ENCODE peak calls at places on chromosomes 12 and 14, in seven cellular contexts. One of them, this sample, is unnamed.

GRCh38 chr14:70619708-70620107 is 19.3 kb upstream of the MED6 start:
- DNase-seq in trophoblast cell: no peak
- DNase-seq in mesendoderm: no peak
- DNase-seq in mesenchymal stem cell: no peak
- DNase-seq in IMR-90: no peak
- DNase-seq in H1: no peak
- DNase-seq in neuronal stem cell: no peak
- DNase-seq in this sample: no peak

GRCh38 chr12:127729381-127729780 is 537.6 kb upstream of the TMEM132C start:
- DNase-seq in H1: no peak
- DNase-seq in mesendoderm: no peak
- DNase-seq in trophoblast cell: no peak
- DNase-seq in neuronal stem cell: no peak
- DNase-seq in mesenchymal stem cell: no peak
- DNase-seq in IMR-90: no peak
- DNase-seq in this sample: no peak

GRCh38 chr14:104288272-104288671 is 149.9 kb downstream of the KIF26A start:
- DNase-seq in H1: no peak
- DNase-seq in mesendoderm: no peak
- DNase-seq in IMR-90: no peak
- DNase-seq in mesenchymal stem cell: no peak
- DNase-seq in trophoblast cell: no peak
- DNase-seq in neuronal stem cell: no peak
- DNase-seq in this sample: no peak

GRCh38 chr12:34218193-34219045 is 196.1 kb downstream of the ALG10 start:
- DNase-seq in H1: no peak
- DNase-seq in trophoblast cell: peak; percentile 72
- DNase-seq in IMR-90: peak; percentile 34
- DNase-seq in mesendoderm: peak; percentile 49
- DNase-seq in neuronal stem cell: no peak
- DNase-seq in mesenchymal stem cell: peak; percentile 1
- DNase-seq in this sample: peak; percentile 51

GRCh38 chr12:82996168-82996812 is 309.6 kb downstream of the TMTC2 start:
- DNase-seq in mesendoderm: no peak
- DNase-seq in mesenchymal stem cell: no peak
- DNase-seq in trophoblast cell: no peak
- DNase-seq in IMR-90: no peak
- DNase-seq in neuronal stem cell: no peak
- DNase-seq in H1: no peak
- DNase-seq in this sample: no peak

GRCh38 chr12:80230068-80230467 is 130.7 kb downstream of the OTOGL start:
- DNase-seq in IMR-90: no peak
- DNase-seq in mesenchymal stem cell: no peak
- DNase-seq in trophoblast cell: no peak
- DNase-seq in neuronal stem cell: peak; percentile 67
- DNase-seq in mesendoderm: peak; percentile 73
- DNase-seq in H1: peak; percentile 9
- DNase-seq in this sample: peak; percentile 58

GRCh38 chr14:35390577-35391387 is 13.8 kb downstream of the NFKBIA start:
- DNase-seq in mesendoderm: peak; percentile 62
- DNase-seq in neuronal stem cell: no peak
- DNase-seq in trophoblast cell: peak; percentile 28
- DNase-seq in IMR-90: no peak
- DNase-seq in mesenchymal stem cell: peak; percentile 84
- DNase-seq in H1: no peak
- DNase-seq in this sample: no peak

GRCh38 chr14:24817638-24818053 is 183.7 kb upstream of the GZMB start:
- DNase-seq in neuronal stem cell: no peak
- DNase-seq in mesenchymal stem cell: no peak
- DNase-seq in trophoblast cell: no peak
- DNase-seq in mesendoderm: peak; percentile 45
- DNase-seq in IMR-90: peak; percentile 52
- DNase-seq in H1: no peak
- DNase-seq in this sample: no peak

GRCh38 chr14:63840981-63841380 is 11.8 kb upstream of the SYNE2 start:
- DNase-seq in neuronal stem cell: no peak
- DNase-seq in mesenchymal stem cell: no peak
- DNase-seq in H1: no peak
- DNase-seq in trophoblast cell: no peak
- DNase-seq in mesendoderm: peak; percentile 18
- DNase-seq in IMR-90: no peak
- DNase-seq in this sample: peak; percentile 40

GRCh38 chr14:76293923-76294322 is 82.0 kb upstream of the ESRRB start:
- DNase-seq in IMR-90: no peak
- DNase-seq in mesenchymal stem cell: no peak
- DNase-seq in mesendoderm: no peak
- DNase-seq in neuronal stem cell: no peak
- DNase-seq in H1: no peak
- DNase-seq in trophoblast cell: no peak
- DNase-seq in this sample: no peak

GRCh38 chr14:60757617-60758016 is 23.1 kb downstream of the MNAT1 start:
- DNase-seq in H1: no peak
- DNase-seq in trophoblast cell: no peak
- DNase-seq in neuronal stem cell: no peak
- DNase-seq in mesenchymal stem cell: peak; percentile 43
- DNase-seq in IMR-90: peak; percentile 74
- DNase-seq in mesendoderm: no peak
- DNase-seq in this sample: no peak

GRCh38 chr12:70260610-70261009 is 17.4 kb downstream of the CNOT2 start:
- DNase-seq in H1: no peak
- DNase-seq in trophoblast cell: no peak
- DNase-seq in mesenchymal stem cell: no peak
- DNase-seq in mesendoderm: no peak
- DNase-seq in neuronal stem cell: no peak
- DNase-seq in IMR-90: no peak
- DNase-seq in this sample: no peak

GRCh38 chr14:81137316-81137715 is 83.4 kb downstream of the GTF2A1 start:
- DNase-seq in IMR-90: peak; percentile 48
- DNase-seq in trophoblast cell: peak; percentile 41
- DNase-seq in mesenchymal stem cell: peak; percentile 38
- DNase-seq in neuronal stem cell: no peak
- DNase-seq in H1: no peak
- DNase-seq in mesendoderm: peak; percentile 31
- DNase-seq in this sample: no peak

GRCh38 chr14:70882771-70883492 is 24.3 kb upstream of the PCNX1 start:
- DNase-seq in mesendoderm: no peak
- DNase-seq in neuronal stem cell: no peak
- DNase-seq in H1: no peak
- DNase-seq in mesenchymal stem cell: peak; percentile 88
- DNase-seq in trophoblast cell: no peak
- DNase-seq in IMR-90: peak; percentile 66
- DNase-seq in this sample: no peak

GRCh38 chr12:120640840-120641833 is 711 bp downstream of the CABP1 start:
- DNase-seq in mesendoderm: peak; percentile 85
- DNase-seq in mesenchymal stem cell: peak; percentile 58
- DNase-seq in H1: peak; percentile 53
- DNase-seq in trophoblast cell: peak; percentile 25
- DNase-seq in neuronal stem cell: peak; percentile 71
- DNase-seq in IMR-90: peak; percentile 46
- DNase-seq in this sample: peak; percentile 92

GRCh38 chr12:11855993-11856374 is 206.5 kb downstream of the ETV6 start:
- DNase-seq in IMR-90: no peak
- DNase-seq in H1: no peak
- DNase-seq in trophoblast cell: no peak
- DNase-seq in mesendoderm: peak; percentile 55
- DNase-seq in neuronal stem cell: no peak
- DNase-seq in mesenchymal stem cell: no peak
- DNase-seq in this sample: no peak

GRCh38 chr12:2054091-2055018 is 1.6 kb downstream of the CACNA1C start:
- DNase-seq in H1: no peak
- DNase-seq in mesendoderm: no peak
- DNase-seq in IMR-90: no peak
- DNase-seq in trophoblast cell: no peak
- DNase-seq in neuronal stem cell: no peak
- DNase-seq in mesenchymal stem cell: peak; percentile 18
- DNase-seq in this sample: no peak

GRCh38 chr12:7161811-7162210 is 27.7 kb upstream of the PEX5 start:
- DNase-seq in mesenchymal stem cell: no peak
- DNase-seq in trophoblast cell: peak; percentile 19
- DNase-seq in neuronal stem cell: no peak
- DNase-seq in IMR-90: peak; percentile 42
- DNase-seq in mesendoderm: no peak
- DNase-seq in H1: no peak
- DNase-seq in this sample: no peak

GRCh38 chr12:31588976-31589375 is 2.0 kb downstream of the DENND5B start:
- DNase-seq in neuronal stem cell: no peak
- DNase-seq in mesendoderm: no peak
- DNase-seq in trophoblast cell: no peak
- DNase-seq in mesenchymal stem cell: peak; percentile 39
- DNase-seq in IMR-90: no peak
- DNase-seq in H1: no peak
- DNase-seq in this sample: no peak

GRCh38 chr14:93937519-93937918 is 10.4 kb downstream of the FAM181A start:
- DNase-seq in mesendoderm: no peak
- DNase-seq in neuronal stem cell: no peak
- DNase-seq in IMR-90: no peak
- DNase-seq in H1: no peak
- DNase-seq in mesenchymal stem cell: no peak
- DNase-seq in trophoblast cell: no peak
- DNase-seq in this sample: no peak

GRCh38 chr12:127652281-127652680 is 614.7 kb upstream of the TMEM132C start:
- DNase-seq in mesendoderm: no peak
- DNase-seq in trophoblast cell: no peak
- DNase-seq in neuronal stem cell: no peak
- DNase-seq in IMR-90: no peak
- DNase-seq in mesenchymal stem cell: no peak
- DNase-seq in H1: no peak
- DNase-seq in this sample: no peak

GRCh38 chr14:75259510-75259855 is 19.1 kb upstream of the FOS start:
- DNase-seq in IMR-90: peak; percentile 77
- DNase-seq in trophoblast cell: no peak
- DNase-seq in H1: no peak
- DNase-seq in mesendoderm: peak; percentile 90
- DNase-seq in mesenchymal stem cell: no peak
- DNase-seq in neuronal stem cell: no peak
- DNase-seq in this sample: no peak

GRCh38 chr14:103288076-103288766 is 45.8 kb upstream of the EIF5 start:
- DNase-seq in IMR-90: no peak
- DNase-seq in neuronal stem cell: no peak
- DNase-seq in mesenchymal stem cell: no peak
- DNase-seq in trophoblast cell: no peak
- DNase-seq in H1: no peak
- DNase-seq in mesendoderm: no peak
- DNase-seq in this sample: no peak

GRCh38 chr14:103284574-103285467 is 49.2 kb upstream of the EIF5 start:
- DNase-seq in neuronal stem cell: no peak
- DNase-seq in mesendoderm: peak; percentile 76
- DNase-seq in IMR-90: peak; percentile 31
- DNase-seq in trophoblast cell: no peak
- DNase-seq in mesenchymal stem cell: peak; percentile 48
- DNase-seq in H1: no peak
- DNase-seq in this sample: no peak

GRCh38 chr14:103286460-103286859 is 47.6 kb upstream of the EIF5 start:
- DNase-seq in H1: no peak
- DNase-seq in neuronal stem cell: no peak
- DNase-seq in trophoblast cell: no peak
- DNase-seq in mesendoderm: no peak
- DNase-seq in IMR-90: no peak
- DNase-seq in mesenchymal stem cell: no peak
- DNase-seq in this sample: no peak

GRCh38 chr14:103290056-103290455 is 44.0 kb upstream of the EIF5 start:
- DNase-seq in trophoblast cell: no peak
- DNase-seq in H1: no peak
- DNase-seq in mesendoderm: no peak
- DNase-seq in mesenchymal stem cell: no peak
- DNase-seq in IMR-90: no peak
- DNase-seq in neuronal stem cell: no peak
- DNase-seq in this sample: no peak

GRCh38 chr14:103286968-103287850 is 46.8 kb upstream of the EIF5 start:
- DNase-seq in IMR-90: no peak
- DNase-seq in neuronal stem cell: no peak
- DNase-seq in H1: no peak
- DNase-seq in mesendoderm: no peak
- DNase-seq in mesenchymal stem cell: no peak
- DNase-seq in trophoblast cell: no peak
- DNase-seq in this sample: no peak
- H2BK120ac ChIP-seq in IMR-90: no peak overlapping the region
- H2BK120ac ChIP-seq in neuronal stem cell: no peak overlapping the region
- H2BK120ac ChIP-seq in H1: no peak overlapping the region
- H2BK120ac ChIP-seq in mesendoderm: no peak overlapping the region
- H2BK120ac ChIP-seq in mesenchymal stem cell: no peak overlapping the region
- H2BK120ac ChIP-seq in trophoblast cell: no peak overlapping the region
- H2BK120ac ChIP-seq in this sample: no peak overlapping the region

GRCh38 chr14:51850651-51851050 is 9.8 kb upstream of the GNG2 start:
- DNase-seq in trophoblast cell: no peak
- DNase-seq in mesenchymal stem cell: no peak
- DNase-seq in mesendoderm: no peak
- DNase-seq in IMR-90: no peak
- DNase-seq in H1: no peak
- DNase-seq in neuronal stem cell: no peak
- DNase-seq in this sample: no peak
- H2BK120ac ChIP-seq in trophoblast cell: no peak overlapping the region
- H2BK120ac ChIP-seq in mesenchymal stem cell: no peak overlapping the region
- H2BK120ac ChIP-seq in mesendoderm: no peak overlapping the region
- H2BK120ac ChIP-seq in IMR-90: no peak overlapping the region
- H2BK120ac ChIP-seq in H1: no peak overlapping the region
- H2BK120ac ChIP-seq in neuronal stem cell: no peak overlapping the region
- H2BK120ac ChIP-seq in this sample: no peak overlapping the region

DNA sequence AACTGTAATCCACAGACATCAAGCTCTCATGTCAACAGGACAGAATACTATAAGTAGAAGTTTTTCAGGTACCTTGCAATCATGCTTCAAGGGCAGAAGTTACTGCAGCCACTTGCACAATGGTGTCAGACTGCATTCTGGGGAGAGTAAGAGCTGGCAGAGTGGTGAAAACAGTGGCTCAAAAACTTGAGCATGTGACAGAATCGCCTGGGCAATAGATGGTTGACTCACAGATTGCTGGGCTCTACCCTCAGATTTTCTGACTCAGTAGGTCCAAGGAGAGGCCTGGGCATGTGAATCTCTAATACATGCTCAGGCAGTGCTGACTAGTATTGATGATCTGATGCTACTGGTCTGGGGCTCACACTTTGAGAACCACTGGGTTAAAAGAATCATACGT is 187.8 kb downstream of the TBX5 start:
- DNase-seq in mesenchymal stem cell: no peak
- DNase-seq in H1: no peak
- DNase-seq in neuronal stem cell: no peak
- DNase-seq in IMR-90: no peak
- DNase-seq in mesendoderm: no peak
- DNase-seq in trophoblast cell: no peak
- DNase-seq in this sample: no peak
- H2BK120ac ChIP-seq in mesenchymal stem cell: no peak overlapping the region
- H2BK120ac ChIP-seq in H1: no peak overlapping the region
- H2BK120ac ChIP-seq in neuronal stem cell: no peak overlapping the region
- H2BK120ac ChIP-seq in IMR-90: no peak overlapping the region
- H2BK120ac ChIP-seq in mesendoderm: no peak overlapping the region
- H2BK120ac ChIP-seq in trophoblast cell: no peak overlapping the region
- H2BK120ac ChIP-seq in this sample: no peak overlapping the region

GRCh38 chr12:46556105-46556559 is 183.6 kb upstream of the SLC38A2 start:
- DNase-seq in neuronal stem cell: no peak
- DNase-seq in IMR-90: peak; percentile 99
- DNase-seq in mesenchymal stem cell: peak; percentile 97
- DNase-seq in mesendoderm: no peak
- DNase-seq in trophoblast cell: no peak
- DNase-seq in H1: no peak
- DNase-seq in this sample: no peak
- H2BK120ac ChIP-seq in neuronal stem cell: no peak overlapping the region
- H2BK120ac ChIP-seq in IMR-90: peak overlapping the region; percentile 99
- H2BK120ac ChIP-seq in mesenchymal stem cell: no peak overlapping the region
- H2BK120ac ChIP-seq in mesendoderm: no peak overlapping the region
- H2BK120ac ChIP-seq in trophoblast cell: no peak overlapping the region
- H2BK120ac ChIP-seq in H1: no peak overlapping the region
- H2BK120ac ChIP-seq in this sample: no peak overlapping the region

GRCh38 chr14:96568646-96569045 is 66.5 kb downstream of the PAPOLA start:
- DNase-seq in mesenchymal stem cell: no peak
- DNase-seq in H1: no peak
- DNase-seq in IMR-90: no peak
- DNase-seq in mesendoderm: no peak
- DNase-seq in neuronal stem cell: no peak
- DNase-seq in trophoblast cell: no peak
- DNase-seq in this sample: no peak
- H2BK120ac ChIP-seq in mesenchymal stem cell: no peak overlapping the region
- H2BK120ac ChIP-seq in H1: no peak overlapping the region
- H2BK120ac ChIP-seq in IMR-90: no peak overlapping the region
- H2BK120ac ChIP-seq in mesendoderm: no peak overlapping the region
- H2BK120ac ChIP-seq in neuronal stem cell: no peak overlapping the region
- H2BK120ac ChIP-seq in trophoblast cell: no peak overlapping the region
- H2BK120ac ChIP-seq in this sample: no peak overlapping the region

This sample was measured in H9.